ENCODE peak calls at places on chromosomes 12 and 14, in four cellular contexts. H is OCI-LY7, A is lower lobe of right lung, B is dorsolateral prefrontal cortex. C is an unnamed sample.

GRCh38 chr14:37985826-37986470 is 221.8 kb upstream of the SSTR1 start:
- DNase-seq in H (peak; percentile 84), A (no peak), B (peak; percentile 40), C (peak; percentile 63)

GRCh38 chr12:91630906-91631305 is 448.3 kb upstream of the DCN start:
- DNase-seq in H (no peak), A (no peak), B (no peak), C (no peak)

GRCh38 chr12:4178424-4179184 is 95.0 kb upstream of the CCND2 start:
- DNase-seq in H (no peak), A (no peak), B (no peak), C (no peak)

GRCh38 chr14:47674148-47674545 is 1.3 kb downstream of the MDGA2 start:
- DNase-seq in H (no peak), A (no peak), B (peak; percentile 39), C (no peak)

GRCh38 chr12:106179086-106179485 is 40.3 kb upstream of the NUAK1 start:
- DNase-seq in H (no peak), A (no peak), B (no peak), C (peak; percentile 18)

GRCh38 chr14:92465353-92466067 is 48.1 kb upstream of the RIN3 start:
- DNase-seq in H (no peak), A (no peak), B (no peak), C (no peak)

GRCh38 chr14:51202914-51203665 is 37.0 kb upstream of the TMX1 start:
- DNase-seq in H (no peak), A (no peak), B (no peak), C (no peak)

GRCh38 chr12:3276226-3276625 is 199.0 kb downstream of the TSPAN9 start:
- DNase-seq in H (no peak), A (no peak), B (no peak), C (no peak)

GRCh38 chr14:26598672-26599131 is 869 bp upstream of the NOVA1 start:
- DNase-seq in H (no peak), A (no peak), B (no peak), C (peak; percentile 2)

GRCh38 chr12:80272516-80272915 is 171.5 kb upstream of the PTPRQ start:
- DNase-seq in H (no peak), A (no peak), B (no peak), C (no peak)

GRCh38 chr12:26746315-26746714 is 86.7 kb downstream of the ITPR2 start:
- DNase-seq in H (no peak), A (no peak), B (no peak), C (no peak)

GRCh38 chr14:77098470-77099353 is 654 bp downstream of the CIPC start:
- DNase-seq in H (peak; percentile 20), A (peak; percentile 72), B (peak; percentile 83), C (peak; percentile 66)

GRCh38 chr12:57617942-57618341 is 6.7 kb downstream of the ARHGEF25 start:
- DNase-seq in H (no peak), A (no peak), B (no peak), C (no peak)

GRCh38 chr14:91048676-91049075 is 11.8 kb downstream of the RPS6KA5 start:
- DNase-seq in H (no peak), A (no peak), B (no peak), C (no peak)

GRCh38 chr14:85247071-85247470 is 282.9 kb upstream of the FLRT2 start:
- DNase-seq in H (no peak), A (no peak), B (no peak), C (no peak)

GRCh38 chr12:62123721-62124203 is 136.4 kb upstream of the USP15 start:
- DNase-seq in H (peak; percentile 49), A (no peak), B (peak; percentile 39), C (peak; percentile 19)

GRCh38 chr12:22054155-22054554 is 8.1 kb downstream of the CMAS start:
- DNase-seq in H (no peak), A (no peak), B (no peak), C (no peak)

GRCh38 chr12:12927211-12928079 is 24.5 kb downstream of the GPRC5D start:
- DNase-seq in H (no peak), A (peak; percentile 86), B (no peak), C (peak; percentile 94)

GRCh38 chr12:15001733-15002471 is 29.1 kb downstream of the PDE6H start:
- DNase-seq in H (no peak), A (peak; percentile 46), B (peak; percentile 58), C (no peak)

GRCh38 chr12:26334621-26335124 is 139.3 kb downstream of the SSPN start:
- DNase-seq in H (no peak), A (peak; percentile 66), B (no peak), C (no peak)

GRCh38 chr12:40105265-40105514 is 691 bp downstream of the SLC2A13 start:
- DNase-seq in H (no peak), A (peak; percentile 77), B (no peak), C (no peak)

GRCh38 chr14:85934123-85934885 is 404.4 kb downstream of the FLRT2 start:
- DNase-seq in H (peak; percentile 61), A (peak; percentile 47), B (no peak), C (peak; percentile 12)

DNA sequence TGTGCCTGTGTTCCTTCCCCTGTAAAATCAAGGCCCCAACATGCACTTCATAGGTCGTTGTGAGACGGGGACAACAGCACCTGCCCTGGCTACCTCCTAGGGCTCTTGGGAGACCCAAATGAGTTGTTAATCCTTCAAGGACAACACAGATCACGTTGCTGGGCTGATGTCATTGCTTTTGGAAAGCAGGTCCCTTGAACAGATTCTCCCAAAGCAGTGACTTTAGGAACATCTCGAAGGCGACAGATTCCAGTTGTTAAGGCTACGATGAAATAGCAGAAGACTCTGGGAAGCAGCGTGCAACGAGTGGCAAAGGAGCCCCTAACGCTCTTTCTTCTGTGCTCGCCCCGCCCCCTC is 26.2 kb upstream of the MAP1LC3B2 start:
- DNase-seq in H (no peak), A (no peak), B (no peak), C (peak; percentile 66)
- H3K4me3 ChIP-seq in H (peak overlapping the region; percentile 66), A (peak overlapping the region; percentile 54), B (peak overlapping the region; percentile 58), C (peak overlapping the region; percentile 46)

GRCh38 chr12:49673446-49674317 is 33.5 kb downstream of the FMNL3 start:
- DNase-seq in H (no peak), A (peak; percentile 89), B (peak; percentile 95), C (peak; percentile 92)
- H3K27ac ChIP-seq in H (no peak overlapping the region), A (peak overlapping the region; percentile 87), B (peak overlapping the region; percentile 88), C (peak overlapping the region; percentile 71)

DNA sequence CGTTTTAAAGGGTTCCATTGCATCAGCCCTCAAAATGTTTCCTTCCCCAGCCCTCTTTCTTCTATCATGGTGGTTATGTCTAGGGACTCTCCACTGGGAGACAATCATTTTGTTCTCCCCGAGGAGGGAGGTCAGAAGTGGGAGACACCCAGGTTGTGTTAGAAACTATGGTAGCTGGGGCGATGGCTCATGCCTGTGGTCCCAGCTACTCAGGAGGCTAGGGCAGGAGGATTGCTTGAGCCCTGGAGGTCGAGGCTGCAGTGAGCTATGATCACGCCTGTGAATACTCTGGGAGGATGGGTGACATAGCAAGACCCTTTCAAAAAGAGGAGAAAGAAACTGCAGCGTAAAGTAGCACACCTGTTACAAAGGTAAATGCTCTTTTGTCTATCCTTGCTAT is 13.0 kb upstream of the LRRC23 start:
- DNase-seq in H (no peak), A (no peak), B (no peak), C (no peak)
- H3K4me3 ChIP-seq in H (peak overlapping the region; percentile 66), A (peak overlapping the region; percentile 61), B (peak overlapping the region; percentile 65), C (no peak overlapping the region)

GRCh38 chr12:7083125-7083524 is 9.1 kb downstream of the C1R start:
- DNase-seq in H (no peak), A (no peak), B (no peak), C (no peak)

GRCh38 chr12:7081037-7081436 is 11.2 kb downstream of the C1R start:
- DNase-seq in H (no peak), A (no peak), B (no peak), C (no peak)

GRCh38 chr12:7078163-7078562 is 14.1 kb downstream of the C1R start:
- DNase-seq in H (no peak), A (no peak), B (no peak), C (no peak)

GRCh38 chr12:7076493-7076892 is 15.8 kb downstream of the C1R start:
- DNase-seq in H (no peak), A (no peak), B (no peak), C (no peak)

GRCh38 chr12:7079826-7080125 is 12.5 kb downstream of the C1R start:
- DNase-seq in H (no peak), A (no peak), B (no peak), C (no peak)
- H3K27ac ChIP-seq in H (no peak overlapping the region), A (peak overlapping the region; percentile 73), B (no peak overlapping the region), C (peak overlapping the region; percentile 70)

DNA sequence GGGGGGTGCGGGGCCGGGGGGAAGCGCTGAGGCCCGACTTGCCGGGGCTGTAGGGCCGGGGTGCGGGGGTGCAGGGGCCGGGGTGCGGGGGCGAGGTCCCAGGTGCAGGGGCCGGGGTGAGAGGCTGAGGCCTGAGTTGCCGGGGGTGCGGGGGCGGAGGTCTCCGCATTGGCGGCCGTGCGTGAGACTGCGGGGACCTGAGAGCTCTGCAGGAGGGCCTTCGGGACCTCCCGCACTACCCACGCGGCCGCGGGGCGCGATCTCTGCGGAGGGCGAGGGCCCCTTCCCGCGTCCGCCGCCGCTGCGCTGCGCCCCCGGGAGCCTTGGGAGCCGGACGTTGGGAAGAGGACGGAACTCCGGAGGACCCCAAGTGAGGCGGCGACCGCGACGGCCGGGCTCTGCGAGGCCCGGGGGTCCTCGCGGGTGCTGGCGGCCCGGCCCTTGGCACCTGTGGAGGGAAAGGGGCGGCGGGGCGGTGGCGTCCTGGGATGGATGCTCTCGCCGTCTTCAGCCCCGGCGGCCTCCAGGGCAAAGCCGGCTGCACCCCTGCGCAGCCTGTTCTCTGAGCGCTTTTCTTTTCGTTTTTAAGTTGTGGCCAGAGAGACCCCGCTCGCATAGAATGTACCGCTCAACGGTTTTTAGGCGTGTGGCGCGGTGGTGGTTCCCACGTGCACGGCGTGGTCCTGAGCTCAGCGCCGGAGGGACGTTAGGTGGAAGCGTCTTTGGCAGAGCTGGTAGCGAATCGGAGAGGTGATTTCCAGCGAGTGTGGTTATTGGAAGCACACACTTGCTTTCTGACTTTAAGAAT is 1.3 kb downstream of the PIWIL1 start:
- DNase-seq in H (no peak), A (no peak), B (no peak), C (no peak)
- H3K4me3 ChIP-seq in H (no peak overlapping the region), A (no peak overlapping the region), B (no peak overlapping the region), C (no peak overlapping the region)

GRCh38 chr14:100246136-100246535 is 7.2 kb downstream of the YY1 start:
- DNase-seq in H (no peak), A (no peak), B (no peak), C (peak; percentile 25)
- H3K27ac ChIP-seq in H (peak overlapping the region; percentile 45), A (no peak overlapping the region), B (no peak overlapping the region), C (peak overlapping the region; percentile 48)

GRCh38 chr12:119206348-119207075 is 27.8 kb downstream of the HSPB8 start:
- DNase-seq in H (no peak), A (no peak), B (no peak), C (no peak)

GRCh38 chr12:119202544-119202943 is 23.8 kb downstream of the HSPB8 start:
- DNase-seq in H (no peak), A (no peak), B (no peak), C (no peak)

GRCh38 chr12:119204716-119205285 is 26.1 kb downstream of the HSPB8 start:
- DNase-seq in H (no peak), A (no peak), B (no peak), C (no peak)

GRCh38 chr12:119202121-119202527 is 23.4 kb downstream of the HSPB8 start:
- DNase-seq in H (no peak), A (peak; percentile 72), B (no peak), C (no peak)

GRCh38 chr12:119204137-119204536 is 25.4 kb downstream of the HSPB8 start:
- DNase-seq in H (no peak), A (no peak), B (no peak), C (no peak)
- H3K4me3 ChIP-seq in H (no peak overlapping the region), A (no peak overlapping the region), B (no peak overlapping the region), C (no peak overlapping the region)

GRCh38 chr14:53710615-53711014 is 246.0 kb downstream of the BMP4 start:
- DNase-seq in H (no peak), A (no peak), B (no peak), C (no peak)
- H3K27ac ChIP-seq in H (no peak overlapping the region), A (no peak overlapping the region), B (no peak overlapping the region), C (no peak overlapping the region)

C was measured in body of pancreas.